ENCODE peak calls at places on chromosomes 12 and 14, in four cellular contexts. O is OCI-LY7, L is GF-D8, X is memory B cell. P is an unnamed sample.

GRCh38 chr12:108633534-108634224 is at the start of gene SELPLG:
- DNase-seq in O (peak), L (peak), X (peak), P (peak)

GRCh38 chr12:3157581-3158328 is 80.6 kb downstream of the TSPAN9 start:
- DNase-seq in O (no peak), L (no peak), X (no peak), P (no peak)

GRCh38 chr14:101519090-101519489 is 42.2 kb upstream of the DIO3 start:
- DNase-seq in O (no peak), L (no peak), X (no peak), P (no peak)

GRCh38 chr14:68514611-68515194 is 278.2 kb downstream of the ZFP36L1 start:
- DNase-seq in O (no peak), L (no peak), X (no peak), P (no peak)

GRCh38 chr14:75282166-75282547 is 3.5 kb downstream of the FOS start:
- DNase-seq in O (no peak), L (no peak), X (no peak), P (no peak)

GRCh38 chr14:102196008-102196407 is 56.3 kb downstream of the WDR20 start:
- DNase-seq in O (no peak), L (no peak), X (no peak), P (no peak)

GRCh38 chr12:130707571-130707891 is 8.6 kb downstream of the RIMBP2 start:
- DNase-seq in O (no peak), L (no peak), X (no peak), P (no peak)

GRCh38 chr12:80443974-80444666 is at the start of gene PTPRQ:
- DNase-seq in O (no peak), L (no peak), X (no peak), P (no peak)

GRCh38 chr12:5096241-5096880 is 52.7 kb downstream of the KCNA5 start:
- DNase-seq in O (no peak), L (no peak), X (no peak), P (no peak)